ENCODE peak calls at places on chromosome 10, in four cellular contexts. V is SK-N-SH, R is GM12878, L is K562. D is an unnamed sample.
A peak's percentile ranks its signal among the peaks of the same experiment; 100 is the strongest.

GRCh38 chr10:118915161-118915560 is 114.4 kb upstream of the NANOS1 start:
- DNase-seq in R (no peak), V (no peak), L (no peak), D (no peak)

GRCh38 chr10:95428702-95429101 is 132.5 kb downstream of the SORBS1 start:
- DNase-seq in L (no peak), V (no peak), R (no peak), D (no peak)

GRCh38 chr10:100209303-100209702 is 20.1 kb downstream of the CHUK start:
- DNase-seq in V (no peak), R (no peak), L (no peak), D (no peak)

GRCh38 chr10:119538632-119539358 is 3.7 kb downstream of the RGS10 start:
- DNase-seq in L (peak; percentile 85), V (no peak), R (no peak), D (no peak)

GRCh38 chr10:30000802-30001571 is 58.4 kb downstream of the JCAD start:
- DNase-seq in V (no peak), L (no peak), R (no peak), D (peak; percentile 51)

GRCh38 chr10:45034301-45034700 is 33.6 kb downstream of the ZNF22 start:
- DNase-seq in L (no peak), R (no peak), V (no peak), D (no peak)

GRCh38 chr10:43076876-43077420 is at the start of gene RET:
- DNase-seq in R (no peak), V (peak; percentile 98), L (peak; percentile 40), D (no peak)

GRCh38 chr10:6023661-6024333 is 38.4 kb downstream of the IL2RA start:
- DNase-seq in L (no peak), R (no peak), V (no peak), D (no peak)

GRCh38 chr10:120011359-120012132 is 119.0 kb downstream of the SEC23IP start:
- DNase-seq in R (no peak), L (no peak), V (peak; percentile 18), D (no peak)

GRCh38 chr10:104333728-104334373 is 4.4 kb downstream of the ITPRIP start:
- DNase-seq in L (no peak), R (no peak), V (peak; percentile 5), D (no peak)

GRCh38 chr10:59002011-59002410 is 174.4 kb upstream of the PHYHIPL start:
- DNase-seq in R (no peak), V (no peak), L (no peak), D (no peak)

GRCh38 chr10:51907342-51907741 is 207.9 kb upstream of the CSTF2T start:
- DNase-seq in L (no peak), V (no peak), R (no peak), D (no peak)

GRCh38 chr10:84244651-84245270 is at the start of gene RGR:
- DNase-seq in R (no peak), V (no peak), L (no peak), D (peak; percentile 75)

GRCh38 chr10:70053212-70053895 is 708 bp downstream of the MACROH2A2 start:
- DNase-seq in L (no peak), V (peak; percentile 80), R (no peak), D (no peak)

GRCh38 chr10:85859859-85860258 is 506.7 kb downstream of the GRID1 start:
- DNase-seq in V (no peak), L (no peak), R (no peak), D (no peak)

GRCh38 chr10:98326621-98327027 is 58.6 kb upstream of the LOXL4 start:
- DNase-seq in V (no peak), L (no peak), R (no peak), D (no peak)

GRCh38 chr10:76394707-76395042 is 963.3 kb downstream of the LRMDA start:
- DNase-seq in R (no peak), V (no peak), L (no peak), D (no peak)

GRCh38 chr10:63346015-63346441 is 119.7 kb downstream of the JMJD1C start:
- DNase-seq in R (no peak), V (no peak), L (no peak), D (peak; percentile 3)

GRCh38 chr10:87862644-87863101 is 660 bp downstream of the KLLN start:
- DNase-seq in V (no peak), L (no peak), R (no peak), D (no peak)

GRCh38 chr10:87861953-87862643 is 1.2 kb downstream of the KLLN start:
- DNase-seq in L (peak; percentile 94), R (peak; percentile 95), V (peak; percentile 91), D (peak; percentile 91)

GRCh38 chr10:87861566-87861952 is 1.8 kb downstream of the KLLN start:
- DNase-seq in V (no peak), L (peak; percentile 84), R (peak; percentile 47), D (peak; percentile 82)

GRCh38 chr10:87861034-87861433 is 2.3 kb downstream of the KLLN start:
- DNase-seq in R (no peak), V (no peak), L (no peak), D (no peak)

GRCh38 chr10:87860156-87860795 is 3.1 kb downstream of the KLLN start:
- DNase-seq in R (peak; percentile 63), L (peak; percentile 34), V (peak; percentile 66), D (peak; percentile 69)
- TF ChIP-seq NFIC in R (no peak), L (no peak), V (peak; percentile 12), D (no peak)

GRCh38 chr10:79063661-79064490 is 4.9 kb upstream of the ZMIZ1 start:
- DNase-seq in V (no peak), L (no peak), R (no peak), D (no peak)

GRCh38 chr10:79060641-79061255 is 8.0 kb upstream of the ZMIZ1 start:
- DNase-seq in L (no peak), V (no peak), R (no peak), D (no peak)

GRCh38 chr10:79065091-79065551 is 3.6 kb upstream of the ZMIZ1 start:
- DNase-seq in L (no peak), V (no peak), R (no peak), D (no peak)

GRCh38 chr10:79061441-79062315 is 7.1 kb upstream of the ZMIZ1 start:
- DNase-seq in L (no peak), V (no peak), R (no peak), D (no peak)

GRCh38 chr10:79063071-79063491 is 5.7 kb upstream of the ZMIZ1 start:
- DNase-seq in R (no peak), L (no peak), V (no peak), D (no peak)
- TF ChIP-seq NFIC in R (no peak), L (no peak), V (no peak), D (no peak)

GRCh38 chr10:132407846-132408278 is 10.9 kb downstream of the PWWP2B start:
- DNase-seq in R (no peak), V (peak; percentile 55), L (no peak), D (no peak)

GRCh38 chr10:132408823-132409666 is 12.0 kb downstream of the PWWP2B start:
- DNase-seq in L (no peak), V (no peak), R (no peak), D (no peak)

GRCh38 chr10:132409667-132410028 is 12.6 kb downstream of the PWWP2B start:
- DNase-seq in L (no peak), R (no peak), V (no peak), D (no peak)

GRCh38 chr10:132407243-132407746 is 10.3 kb downstream of the PWWP2B start:
- DNase-seq in R (no peak), L (no peak), V (peak; percentile 53), D (peak; percentile 58)

GRCh38 chr10:132408367-132408781 is 11.4 kb downstream of the PWWP2B start:
- DNase-seq in V (no peak), L (no peak), R (no peak), D (no peak)
- TF ChIP-seq NFIC in V (no peak), L (no peak), R (no peak), D (no peak)

DNA sequence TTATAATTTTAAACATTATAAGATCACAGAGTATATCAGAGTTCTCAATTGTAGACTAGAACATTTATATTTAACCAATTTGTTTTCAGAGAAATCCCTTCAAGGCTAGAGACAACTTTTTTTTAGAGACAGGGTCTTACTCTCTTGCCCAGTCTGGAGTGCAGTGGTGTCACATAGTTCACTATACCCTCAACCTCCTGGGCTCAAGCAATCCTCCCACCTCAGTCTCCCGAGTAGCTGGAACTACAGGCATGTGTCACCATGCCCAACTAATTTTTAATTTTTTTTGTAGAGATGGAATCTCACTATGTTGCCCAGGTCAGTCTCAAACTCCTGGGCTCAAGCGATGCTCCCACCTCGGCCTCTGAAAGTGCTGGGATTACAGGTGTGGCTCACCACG is 15.3 kb downstream of the UCMA start:
- DNase-seq in R (no peak), L (no peak), V (no peak), D (no peak)
- TF ChIP-seq NFIC in R (no peak), L (no peak), V (no peak), D (no peak)

GRCh38 chr10:123578721-123579120 is 87.4 kb upstream of the GPR26 start:
- DNase-seq in R (no peak), L (no peak), V (no peak), D (no peak)

GRCh38 chr10:123577921-123578461 is 88.2 kb upstream of the GPR26 start:
- DNase-seq in R (no peak), L (no peak), V (no peak), D (no peak)

GRCh38 chr10:123581656-123582055 is 84.5 kb upstream of the GPR26 start:
- DNase-seq in R (no peak), V (no peak), L (no peak), D (no peak)

GRCh38 chr10:123580426-123580825 is 85.7 kb upstream of the GPR26 start:
- DNase-seq in L (no peak), V (no peak), R (no peak), D (no peak)

DNA sequence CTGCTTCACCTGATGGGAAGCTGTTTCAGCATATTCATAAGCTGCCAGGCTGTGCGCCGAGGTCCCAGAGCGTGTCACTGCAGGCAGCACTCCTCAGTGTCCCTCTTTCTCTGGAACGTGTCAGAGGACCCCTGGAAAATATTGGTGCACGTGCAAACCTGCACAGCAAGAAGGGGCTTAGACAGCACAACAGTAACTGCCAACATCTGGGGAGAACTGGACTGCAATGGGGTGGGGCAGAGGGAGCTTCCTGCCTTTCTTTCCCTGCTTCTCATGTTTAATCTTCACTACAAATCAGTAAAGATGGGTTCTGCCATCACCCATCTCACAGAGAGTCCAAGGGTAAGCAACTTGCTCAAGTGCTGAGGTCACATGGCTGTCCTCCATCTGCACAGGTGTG is 86.5 kb upstream of the GPR26 start:
- DNase-seq in R (no peak), L (no peak), V (no peak), D (no peak)
- TF ChIP-seq NFIC in R (no peak), L (no peak), V (no peak), D (no peak)

GRCh38 chr10:10794056-10794455 is 223.6 kb upstream of the CELF2 start:
- DNase-seq in L (no peak), V (no peak), R (no peak), D (no peak)

GRCh38 chr10:10794776-10795175 is 222.9 kb upstream of the CELF2 start:
- DNase-seq in V (no peak), R (no peak), L (no peak), D (no peak)

GRCh38 chr10:10796061-10796773 is 221.5 kb upstream of the CELF2 start:
- DNase-seq in R (no peak), V (no peak), L (no peak), D (no peak)

GRCh38 chr10:10791869-10792268 is 225.8 kb upstream of the CELF2 start:
- DNase-seq in R (no peak), L (no peak), V (no peak), D (no peak)

GRCh38 chr10:10792681-10793080 is 225.0 kb upstream of the CELF2 start:
- DNase-seq in R (no peak), V (no peak), L (no peak), D (no peak)
- TF ChIP-seq NFIC in R (no peak), V (no peak), L (no peak), D (no peak)